ENCODE peak calls at places on chromosomes 11 and 22, in ten cellular contexts. B, G, O, P, I, E, J, W, C and K are unnamed samples.

GRCh38 chr11:28524098-28524497 is 415.9 kb downstream of the METTL15 start:
- DNase-seq in B (no peak), G (no peak), O (no peak), P (no peak), I (no peak), E (no peak), J (no peak), W (peak), C (peak), K (no peak)

GRCh38 chr11:8403310-8403709 is 139.6 kb upstream of the LMO1 start:
- DNase-seq in B (no peak), G (no peak), O (no peak), P (no peak), I (no peak), E (no peak), J (no peak), W (peak), C (peak), K (no peak)

GRCh38 chr11:74070713-74071506 is 62.0 kb upstream of the UCP3 start:
- DNase-seq in B (no peak), G (no peak), O (no peak), P (no peak), I (peak), E (no peak), J (no peak), W (no peak), C (no peak), K (no peak)

GRCh38 chr11:108654994-108655631 is 9.8 kb upstream of the DDX10 start:
- DNase-seq in B (no peak), G (no peak), O (no peak), P (peak), I (peak), E (no peak), J (no peak), W (peak), C (peak), K (peak)

GRCh38 chr11:123163621-123164020 is 31.4 kb downstream of the CLMP start:
- DNase-seq in B (no peak), G (no peak), O (no peak), P (no peak), I (no peak), E (no peak), J (no peak), W (no peak), C (no peak), K (no peak)

GRCh38 chr11:25066706-25067105 is 569.9 kb downstream of the LUZP2 start:
- DNase-seq in B (no peak), G (no peak), O (no peak), P (no peak), I (no peak), E (no peak), J (no peak), W (no peak), C (no peak), K (no peak)

GRCh38 chr22:28922540-28923244 is 39.3 kb downstream of the ZNRF3 start:
- DNase-seq in B (no peak), G (no peak), O (no peak), P (no peak), I (no peak), E (no peak), J (no peak), W (no peak), C (no peak), K (no peak)

GRCh38 chr11:111186308-111186967 is 59.1 kb upstream of the POU2AF2 start:
- DNase-seq in B (no peak), G (no peak), O (no peak), P (no peak), I (no peak), E (no peak), J (no peak), W (no peak), C (no peak), K (no peak)

GRCh38 chr22:35739642-35740041 is 22.0 kb downstream of the APOL5 start:
- DNase-seq in B (no peak), G (no peak), O (no peak), P (no peak), I (no peak), E (no peak), J (no peak), W (peak), C (peak), K (no peak)